ENCODE peak calls at places on chromosomes 16 and 17, in eight cellular contexts. F is NCI-H1417, H is fibroblast of lung, D is MV-4-11, T is kidney glomerular epithelial cell, I is dermis microvascular lymphatic vessel endothelial cell, S is neural progenitor cell, O is NCI-H1092. R is an unnamed sample.

GRCh38 chr16:63655846-63656245 is 1466.0 kb downstream of the CDH11 start:
- DNase-seq in F (no peak), H (no peak), D (no peak), T (no peak), I (no peak), S (peak; percentile 64), O (no peak), R (no peak)

GRCh38 chr16:81469710-81470481 is 25.3 kb downstream of the CMIP start:
- DNase-seq in F (no peak), H (no peak), D (peak; percentile 97), T (no peak), I (no peak), S (no peak), O (no peak), R (no peak)

GRCh38 chr16:75267631-75268264 is 16.3 kb upstream of the BCAR1 start:
- DNase-seq in F (peak; percentile 80), H (peak; percentile 64), D (no peak), T (peak; percentile 80), I (no peak), S (no peak), O (peak; percentile 89), R (peak; percentile 22)

GRCh38 chr16:87034317-87034716 is 282.9 kb downstream of the C16orf95 start:
- DNase-seq in F (no peak), H (peak; percentile 25), D (no peak), T (no peak), I (no peak), S (no peak), O (no peak), R (no peak)

GRCh38 chr16:85750021-85750826 is 672 bp downstream of the C16orf74 start:
- DNase-seq in F (no peak), H (peak; percentile 26), D (peak; percentile 29), T (no peak), I (no peak), S (peak; percentile 59), O (no peak), R (no peak)

GRCh38 chr17:75908201-75908600 is 3.5 kb upstream of the MRPL38 start:
- DNase-seq in F (peak; percentile 86), H (peak; percentile 18), D (no peak), T (no peak), I (no peak), S (no peak), O (no peak), R (peak; percentile 21)

GRCh38 chr17:74639704-74640142 is 16.2 kb upstream of the CD300E start:
- DNase-seq in F (no peak), H (no peak), D (peak; percentile 90), T (no peak), I (no peak), S (no peak), O (no peak), R (no peak)

GRCh38 chr17:60047590-60047989 is 31.1 kb downstream of the HEATR6 start:
- DNase-seq in F (no peak), H (no peak), D (no peak), T (no peak), I (no peak), S (no peak), O (no peak), R (no peak)

GRCh38 chr17:17129466-17129865 is 76.7 kb downstream of the PLD6 start:
- DNase-seq in F (peak; percentile 59), H (no peak), D (no peak), T (no peak), I (no peak), S (no peak), O (no peak), R (peak; percentile 60)

GRCh38 chr17:4541328-4542002 is 13.7 kb downstream of the MYBBP1A start:
- DNase-seq in F (no peak), H (no peak), D (no peak), T (no peak), I (no peak), S (no peak), O (no peak), R (no peak)

GRCh38 chr17:76644995-76645394 is 1.4 kb upstream of the ST6GALNAC1 start:
- DNase-seq in F (no peak), H (no peak), D (no peak), T (no peak), I (no peak), S (no peak), O (no peak), R (no peak)

GRCh38 chr16:87367556-87367955 is 16.0 kb downstream of the FBXO31 start:
- DNase-seq in F (no peak), H (no peak), D (no peak), T (no peak), I (no peak), S (peak; percentile 1), O (no peak), R (no peak)

GRCh38 chr17:76121932-76122383 is 18.4 kb upstream of the EXOC7 start:
- DNase-seq in F (no peak), H (peak; percentile 39), D (no peak), T (no peak), I (no peak), S (no peak), O (no peak), R (no peak)

GRCh38 chr16:11781773-11782172 is 15.3 kb downstream of the ZC3H7A start:
- DNase-seq in F (peak; percentile 64), H (peak; percentile 38), D (no peak), T (peak; percentile 32), I (no peak), S (no peak), O (no peak), R (peak; percentile 20)

GRCh38 chr16:19601083-19601976 is 45.8 kb downstream of the VPS35L start:
- DNase-seq in F (peak; percentile 4), H (peak; percentile 18), D (no peak), T (no peak), I (peak; percentile 47), S (peak; percentile 64), O (no peak), R (peak; percentile 38)

GRCh38 chr16:24344791-24345190 is 88.7 kb downstream of the CACNG3 start:
- DNase-seq in F (no peak), H (no peak), D (no peak), T (no peak), I (peak; percentile 24), S (no peak), O (no peak), R (no peak)

GRCh38 chr17:72574675-72575510 is 454.1 kb downstream of the SOX9 start:
- DNase-seq in F (no peak), H (no peak), D (no peak), T (no peak), I (no peak), S (no peak), O (no peak), R (no peak)

GRCh38 chr16:78996806-78997205 is 603.7 kb downstream of the MAF start:
- DNase-seq in F (peak; percentile 41), H (no peak), D (no peak), T (no peak), I (no peak), S (no peak), O (no peak), R (no peak)

GRCh38 chr16:65743558-65743957 is 621.7 kb upstream of the CDH11 start:
- DNase-seq in F (no peak), H (no peak), D (peak; percentile 81), T (no peak), I (no peak), S (no peak), O (no peak), R (no peak)

GRCh38 chr17:42895185-42895555 is 5.4 kb upstream of the G6PC1 start:
- DNase-seq in F (no peak), H (peak; percentile 88), D (no peak), T (peak; percentile 74), I (no peak), S (no peak), O (no peak), R (no peak)